ENCODE peak calls at places on chromosomes 13 and 19, in six cellular contexts. S, K, N, Y, V and E are unnamed samples.
A peak's percentile ranks its signal among the peaks of the same experiment; 100 is the strongest.

GRCh38 chr19:29886535-29886934 is 55.5 kb upstream of the URI1 start:
- DNase-seq in N (no peak), V (no peak), S (no peak), K (no peak), Y (peak; percentile 28), E (no peak)

GRCh38 chr19:8702350-8702749 is 3.8 kb upstream of the ACTL9 start:
- DNase-seq in N (no peak), Y (no peak), K (no peak), V (no peak), S (no peak), E (no peak)

GRCh38 chr19:9570255-9570654 is 14.0 kb downstream of the ZNF121 start:
- DNase-seq in N (no peak), V (no peak), Y (no peak), S (no peak), K (no peak), E (no peak)

GRCh38 chr19:6828306-6828697 is 55.8 kb downstream of the VAV1 start:
- DNase-seq in Y (no peak), S (peak; percentile 39), V (no peak), N (no peak), K (peak; percentile 94), E (peak; percentile 98)

GRCh38 chr19:1401138-1401888 is at the start of gene GAMT:
- DNase-seq in N (no peak), K (no peak), V (no peak), S (peak; percentile 92), Y (no peak), E (no peak)

GRCh38 chr19:51372649-51373504 is at the start of gene NKG7:
- DNase-seq in N (no peak), K (no peak), S (no peak), Y (no peak), V (no peak), E (no peak)

GRCh38 chr19:43624933-43625332 is 5.5 kb upstream of the ZNF428 start:
- DNase-seq in N (no peak), Y (no peak), V (no peak), S (peak; percentile 76), K (peak; percentile 72), E (no peak)

GRCh38 chr19:30662211-30662861 is 290.2 kb downstream of the ZNF536 start:
- DNase-seq in V (no peak), N (no peak), Y (no peak), K (no peak), S (no peak), E (no peak)

GRCh38 chr13:30618186-30618937 is 642 bp downstream of the USPL1 start:
- DNase-seq in N (no peak), Y (peak; percentile 65), V (no peak), K (no peak), S (no peak), E (no peak)

GRCh38 chr13:41130356-41130755 is 2.2 kb downstream of the KBTBD6 start:
- DNase-seq in K (no peak), S (no peak), Y (no peak), N (no peak), V (no peak), E (no peak)

GRCh38 chr19:15779756-15780476 is 7.5 kb upstream of the OR10H5 start:
- DNase-seq in K (no peak), V (peak; percentile 81), N (peak; percentile 90), Y (peak; percentile 92), S (peak; percentile 83), E (peak; percentile 40)

GRCh38 chr19:55398200-55398947 is 9.2 kb downstream of the UBE2S start:
- DNase-seq in Y (no peak), K (no peak), S (no peak), V (no peak), N (no peak), E (no peak)

GRCh38 chr13:96090240-96091101 is 564 bp downstream of the HS6ST3 start:
- DNase-seq in Y (no peak), N (no peak), S (peak; percentile 83), V (peak; percentile 17), K (no peak), E (no peak)

GRCh38 chr13:51007216-51007615 is 97.6 kb downstream of the RNASEH2B start:
- DNase-seq in K (no peak), S (no peak), N (peak; percentile 66), Y (no peak), V (no peak), E (no peak)

GRCh38 chr19:17743874-17744273 is 7.4 kb upstream of the FCHO1 start:
- DNase-seq in V (no peak), Y (no peak), S (no peak), N (no peak), K (no peak), E (no peak)

GRCh38 chr19:48419158-48419920 is 25.9 kb downstream of the GRIN2D start:
- DNase-seq in V (peak; percentile 28), N (no peak), Y (peak; percentile 71), K (no peak), S (peak; percentile 40), E (no peak)

GRCh38 chr19:53422551-53422950 is 9.2 kb upstream of the ZNF761 start:
- DNase-seq in Y (no peak), S (no peak), N (no peak), V (no peak), K (no peak), E (no peak)

GRCh38 chr19:56839665-56840451 is 668 bp downstream of the PEG3 start:
- DNase-seq in N (peak; percentile 96), Y (peak; percentile 99), K (no peak), S (peak; percentile 85), V (peak; percentile 98), E (no peak)

GRCh38 chr13:59623516-59623915 is 540.2 kb downstream of the DIAPH3 start:
- DNase-seq in N (no peak), V (no peak), Y (no peak), K (no peak), S (no peak), E (no peak)

GRCh38 chr13:106078191-106078590 is 457.3 kb downstream of the EFNB2 start:
- DNase-seq in V (no peak), Y (no peak), K (no peak), S (no peak), N (no peak), E (no peak)

GRCh38 chr19:34733826-34734600 is at the start of gene ZNF181:
- DNase-seq in Y (peak; percentile 94), K (peak; percentile 82), V (peak; percentile 83), S (peak; percentile 94), N (peak; percentile 98), E (peak; percentile 75)
- TF ChIP-seq POLR2A in Y (no peak), K (peak; percentile 47), V (no peak), S (peak; percentile 85), N (peak; percentile 77), E (peak; percentile 81)

DNA sequence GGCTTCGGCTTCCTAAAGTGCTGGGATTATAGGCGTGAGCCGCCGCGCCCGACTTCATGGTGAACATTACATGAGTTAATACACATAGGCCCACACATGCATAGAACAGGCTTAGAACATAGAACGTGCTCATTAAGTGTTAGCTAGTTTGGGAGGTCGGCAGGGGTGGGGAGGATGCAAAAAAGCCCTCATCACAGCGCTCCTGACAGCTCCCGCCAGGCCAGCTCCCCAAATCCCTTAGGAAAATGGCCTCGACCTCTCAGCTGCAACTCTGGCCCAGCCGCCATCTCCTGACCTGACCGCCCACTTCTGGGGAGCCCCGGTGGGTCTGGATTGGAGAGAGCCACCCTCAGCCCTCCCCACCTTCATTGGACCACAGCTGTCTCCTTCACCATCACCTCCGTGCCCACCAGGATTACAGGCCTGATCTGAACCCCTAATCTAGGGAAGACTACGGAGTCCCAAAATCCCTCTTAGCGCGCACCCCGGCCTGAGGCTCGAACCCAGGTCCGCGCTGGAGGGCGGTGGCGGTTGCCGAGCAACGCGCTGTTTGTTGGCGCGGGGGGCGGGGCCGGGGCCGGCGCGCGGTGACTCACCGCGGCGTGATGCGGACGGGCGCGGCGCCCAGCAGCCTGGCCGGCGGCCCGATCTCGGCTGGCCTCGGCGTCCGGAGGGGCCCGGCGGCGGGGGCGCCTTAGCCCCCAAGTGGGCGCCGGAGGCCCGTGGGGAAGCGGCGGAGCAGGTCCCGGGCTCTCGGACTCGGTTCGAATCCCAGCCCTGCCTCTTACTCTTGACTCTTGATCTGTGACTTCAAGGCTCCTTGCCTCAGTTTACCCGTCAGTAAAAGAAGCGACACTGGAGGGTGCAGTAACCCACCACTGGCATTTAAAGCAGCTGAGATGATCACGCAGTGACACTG is 26.7 kb upstream of the NANOS3 start:
- DNase-seq in N (no peak), K (no peak), V (peak; percentile 79), S (peak; percentile 98), Y (peak; percentile 93), E (peak; percentile 40)
- TF ChIP-seq POLR2A in N (peak; percentile 46), K (no peak), V (no peak), S (no peak), Y (peak; percentile 14), E (no peak)

DNA sequence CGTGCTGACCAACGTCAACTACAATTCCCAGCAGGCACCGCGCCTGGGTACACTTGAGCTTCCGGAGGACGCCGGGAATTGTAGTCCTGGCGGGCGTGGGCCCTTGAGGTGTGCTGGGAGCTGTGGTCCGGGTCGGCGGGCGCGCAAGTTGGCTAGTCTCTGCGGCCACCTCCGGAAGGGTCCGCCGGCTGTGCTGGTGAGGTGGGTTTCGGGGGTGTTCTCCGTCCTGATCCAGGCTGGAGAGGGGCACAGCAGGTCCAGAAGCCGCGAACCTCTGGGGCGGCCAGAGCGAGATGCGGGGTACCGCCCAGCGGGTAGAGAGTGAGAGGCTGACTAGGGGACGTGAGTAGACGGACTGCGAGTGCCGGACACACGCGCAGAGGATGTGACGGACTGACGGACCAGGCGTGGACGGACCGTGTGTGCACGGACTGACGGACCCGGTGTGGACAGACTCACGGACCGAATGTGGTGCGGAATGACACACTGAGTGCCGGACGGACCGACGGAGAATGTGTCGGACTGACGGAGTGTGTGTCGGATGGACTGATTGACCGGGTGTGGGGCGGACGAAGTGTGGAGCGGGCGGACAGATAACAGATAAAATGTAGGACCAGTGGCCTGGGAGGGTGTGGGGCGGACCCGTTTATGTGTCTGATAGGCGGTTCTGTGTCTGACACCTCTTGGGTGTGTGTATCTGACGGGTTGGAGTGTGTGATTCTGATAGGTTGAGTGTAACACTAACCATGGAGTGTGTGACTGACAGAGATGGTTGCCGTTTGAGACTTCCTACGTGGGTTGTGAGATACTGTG is at the start of gene ZSCAN22:
- DNase-seq in Y (peak; percentile 98), V (peak; percentile 97), S (peak; percentile 95), N (peak; percentile 99), K (peak; percentile 94), E (peak; percentile 98)
- TF ChIP-seq POLR2A in Y (peak; percentile 44), V (peak; percentile 50), S (peak; percentile 38), N (peak; percentile 22), K (peak; percentile 85), E (peak; percentile 92)

GRCh38 chr19:12655546-12655945 is 11.0 kb downstream of the MAN2B1 start:
- DNase-seq in Y (no peak), S (no peak), N (no peak), K (no peak), V (no peak), E (no peak)
- TF ChIP-seq POLR2A in Y (no peak), S (no peak), N (no peak), K (no peak), V (no peak), E (no peak)

GRCh38 chr19:3366761-3367571 is 583 bp downstream of the NFIC start:
- DNase-seq in V (peak; percentile 64), S (peak; percentile 86), K (no peak), N (no peak), Y (peak; percentile 86), E (no peak)
- TF ChIP-seq POLR2A in V (no peak), S (peak; percentile 25), K (no peak), N (peak; percentile 41), Y (no peak), E (no peak)